ENCODE peak calls at places on chromosomes 16 and 17, in five cellular contexts. W is endothelial cell, G is upper lobe of right lung, Y is pancreas, E is natural killer cell. T is an unnamed sample.
A peak's percentile ranks its signal among the peaks of the same experiment; 100 is the strongest.

GRCh38 chr16:87064731-87065720 is 252.2 kb downstream of the C16orf95 start:
- DNase-seq in W (no peak), G (no peak), Y (no peak), E (no peak), T (no peak)

GRCh38 chr16:69890891-69891282 is 60.2 kb upstream of the CLEC18A start:
- DNase-seq in W (no peak), G (no peak), Y (no peak), E (no peak), T (no peak)

GRCh38 chr17:55294042-55294751 is 29.4 kb downstream of the HLF start:
- DNase-seq in W (no peak), G (no peak), Y (no peak), E (no peak), T (no peak)

GRCh38 chr17:36198831-36199465 is 2.4 kb upstream of the CCL3L1 start:
- DNase-seq in W (no peak), G (no peak), Y (no peak), E (peak; percentile 59), T (peak; percentile 88)

GRCh38 chr17:36213695-36214094 is 2.8 kb downstream of the CCL4L2 start:
- DNase-seq in W (no peak), G (no peak), Y (no peak), E (no peak), T (no peak)

GRCh38 chr16:80684136-80684765 is 120.1 kb downstream of the CDYL2 start:
- DNase-seq in W (no peak), G (no peak), Y (no peak), E (no peak), T (no peak)

GRCh38 chr17:36608794-36609497 is 7.6 kb downstream of the MRM1 start:
- DNase-seq in W (peak; percentile 40), G (no peak), Y (no peak), E (no peak), T (peak; percentile 63)

GRCh38 chr16:14111713-14112538 is 40.8 kb downstream of the MRTFB start:
- DNase-seq in W (no peak), G (no peak), Y (peak; percentile 36), E (no peak), T (no peak)

GRCh38 chr16:19717781-19718623 is at the start of the genes IQCK and KNOP1:
- DNase-seq in W (peak; percentile 88), G (peak; percentile 96), Y (peak; percentile 87), E (peak; percentile 84), T (peak; percentile 79)

GRCh38 chr16:74679983-74680382 is 13.3 kb upstream of the RFWD3 start:
- DNase-seq in W (no peak), G (no peak), Y (no peak), E (no peak), T (no peak)

GRCh38 chr16:26642047-26642664 is 424.6 kb upstream of the C16orf82 start:
- DNase-seq in W (no peak), G (no peak), Y (no peak), E (no peak), T (no peak)

GRCh38 chr17:48961516-48962233 is 6.7 kb downstream of the GIP start:
- DNase-seq in W (no peak), G (no peak), Y (no peak), E (no peak), T (no peak)

GRCh38 chr17:73787721-73788051 is 143.4 kb upstream of the SDK2 start:
- DNase-seq in W (no peak), G (no peak), Y (no peak), E (no peak), T (no peak)

GRCh38 chr17:70767102-70767701 is 597.9 kb downstream of the KCNJ2 start:
- DNase-seq in W (peak; percentile 27), G (no peak), Y (no peak), E (no peak), T (no peak)

GRCh38 chr17:1481736-1482135 is 10.8 kb downstream of the MYO1C start:
- DNase-seq in W (no peak), G (no peak), Y (no peak), E (no peak), T (no peak)

GRCh38 chr16:14098081-14098480 is 27.0 kb downstream of the MRTFB start:
- DNase-seq in W (no peak), G (no peak), Y (no peak), E (no peak), T (no peak)

GRCh38 chr16:67483731-67484525 is 581 bp upstream of the AGRP start:
- DNase-seq in W (no peak), G (no peak), Y (no peak), E (no peak), T (no peak)
- TF ChIP-seq CTCF in W (no peak), G (no peak), Y (no peak), E (no peak), T (no peak)

GRCh38 chr17:50194441-50195195 is 6.8 kb downstream of the COL1A1 start:
- DNase-seq in W (no peak), G (no peak), Y (peak; percentile 19), E (no peak), T (no peak)

GRCh38 chr17:50196826-50197225 is 4.6 kb downstream of the COL1A1 start:
- DNase-seq in W (no peak), G (no peak), Y (no peak), E (no peak), T (no peak)

GRCh38 chr17:50196036-50196435 is 5.4 kb downstream of the COL1A1 start:
- DNase-seq in W (no peak), G (no peak), Y (no peak), E (no peak), T (no peak)

GRCh38 chr17:50192873-50193274 is 8.6 kb downstream of the COL1A1 start:
- DNase-seq in W (no peak), G (no peak), Y (peak; percentile 9), E (no peak), T (no peak)

DNA sequence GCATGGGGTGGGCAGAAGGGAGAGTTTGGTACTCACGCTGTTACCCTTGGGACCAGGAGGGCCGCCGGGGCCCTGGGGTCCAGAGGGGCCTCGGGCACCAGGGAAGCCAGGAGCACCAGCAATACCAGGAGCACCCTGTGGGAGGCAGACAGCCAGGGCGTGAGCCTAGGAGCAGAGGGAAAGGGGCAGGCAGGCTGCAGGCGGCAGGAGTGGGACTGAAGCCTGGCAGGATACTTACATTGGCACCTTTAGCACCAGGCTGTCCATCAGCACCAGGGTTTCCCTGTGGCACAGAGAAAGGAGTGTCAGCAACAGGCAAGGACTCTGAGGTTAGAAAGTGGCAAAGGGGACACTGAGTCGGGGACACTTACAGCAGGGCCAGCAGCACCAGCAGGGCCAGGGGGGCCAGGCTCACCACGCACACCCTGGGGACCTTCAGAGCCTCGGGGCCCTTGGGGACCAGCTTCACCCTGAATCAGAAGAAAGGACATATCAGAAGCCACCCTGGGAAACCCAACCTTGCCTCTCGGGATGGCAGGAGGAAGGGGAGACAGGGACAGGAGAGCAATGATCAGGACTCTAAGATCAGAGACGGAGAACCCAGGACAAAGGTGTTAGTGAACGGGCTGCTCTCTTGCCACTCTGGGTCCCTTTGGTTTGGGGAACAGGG is 6.1 kb downstream of the COL1A1 start:
- DNase-seq in W (no peak), G (no peak), Y (peak; percentile 12), E (no peak), T (no peak)
- TF ChIP-seq CTCF in W (no peak), G (no peak), Y (no peak), E (no peak), T (no peak)

DNA sequence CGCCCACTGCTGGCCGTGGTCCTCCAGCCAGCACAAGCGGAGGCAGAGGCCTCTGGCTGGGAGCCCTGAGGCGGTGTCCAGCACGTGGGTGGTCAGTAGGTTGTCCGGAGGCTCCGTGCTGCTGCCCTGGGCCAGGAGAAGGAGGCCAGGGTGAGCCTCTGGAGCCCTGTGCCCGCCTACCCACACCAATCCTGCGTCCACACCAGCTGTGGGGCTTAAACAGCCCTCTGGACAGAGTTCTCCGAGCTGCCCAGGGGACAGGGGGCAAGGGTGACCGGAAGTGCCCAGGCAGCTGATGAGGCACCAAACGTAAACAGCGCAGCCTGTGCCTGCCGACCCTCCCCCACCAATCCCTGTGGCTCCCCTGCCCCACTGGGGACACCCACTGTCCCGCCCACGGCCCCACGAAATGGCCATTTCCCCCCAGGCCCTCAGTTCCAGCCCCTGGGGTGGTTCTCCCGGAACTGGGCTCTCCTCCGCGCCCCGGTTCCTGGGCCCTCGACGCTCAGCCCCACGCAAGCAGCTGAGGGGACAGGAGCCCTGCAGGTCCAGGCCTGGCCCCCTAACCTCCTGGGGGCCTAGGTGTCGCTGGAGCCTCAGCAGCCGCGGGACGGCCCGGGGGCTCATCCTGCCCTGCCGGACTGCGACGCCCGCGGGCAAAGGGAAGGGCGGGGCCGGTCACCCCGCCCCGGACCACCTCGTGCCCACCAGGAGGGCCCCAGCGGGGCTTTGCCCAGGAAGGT is 27.9 kb upstream of the DBNDD1 start:
- DNase-seq in W (peak; percentile 50), G (peak; percentile 87), Y (peak; percentile 88), E (no peak), T (no peak)
- TF ChIP-seq CTCF in W (no peak), G (no peak), Y (no peak), E (no peak), T (no peak)

GRCh38 chr17:44788139-44788538 is 29.4 kb downstream of the ADAM11 start:
- DNase-seq in W (no peak), G (peak; percentile 21), Y (no peak), E (no peak), T (no peak)
- TF ChIP-seq CTCF in W (no peak), G (no peak), Y (no peak), E (no peak), T (no peak)

GRCh38 chr16:88888057-88888777 is 21.8 kb upstream of the PABPN1L start:
- DNase-seq in W (peak; percentile 19), G (no peak), Y (no peak), E (no peak), T (no peak)

GRCh38 chr16:88886311-88886914 is 20.0 kb upstream of the PABPN1L start:
- DNase-seq in W (no peak), G (no peak), Y (no peak), E (no peak), T (no peak)

GRCh38 chr16:88885693-88886253 is 19.3 kb upstream of the PABPN1L start:
- DNase-seq in W (no peak), G (no peak), Y (no peak), E (no peak), T (no peak)

GRCh38 chr16:88888778-88889387 is 22.4 kb upstream of the PABPN1L start:
- DNase-seq in W (no peak), G (no peak), Y (no peak), E (no peak), T (no peak)

DNA sequence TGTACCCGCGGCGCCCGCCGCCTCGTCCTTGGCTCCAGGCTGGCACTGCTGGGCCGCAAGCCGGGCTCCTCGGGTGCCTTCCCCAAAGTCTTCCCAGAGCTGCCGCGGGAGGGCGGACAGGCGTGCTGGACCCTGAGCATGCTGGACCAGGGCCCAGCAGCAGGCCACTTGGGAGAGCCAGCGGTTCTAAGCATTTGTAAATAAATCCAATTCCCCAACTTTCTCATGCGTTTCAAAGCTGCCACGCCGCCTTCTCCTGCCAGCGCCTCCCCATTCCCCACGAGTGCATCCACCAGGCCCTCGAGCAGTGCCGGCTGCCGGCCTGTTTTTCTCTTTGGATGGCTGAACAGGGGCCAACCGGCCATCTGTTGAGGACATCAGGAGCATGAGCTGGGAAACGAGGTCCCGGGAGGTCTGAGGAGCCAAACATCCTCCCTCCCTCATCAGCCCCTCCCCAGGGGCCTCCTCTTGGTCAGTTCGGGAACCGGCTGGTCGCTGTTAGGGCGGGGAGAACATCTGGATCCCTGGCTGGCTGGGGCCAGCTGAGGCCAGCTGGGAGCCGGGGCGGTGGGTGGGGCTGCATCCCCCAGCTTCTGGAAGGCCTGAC is 20.6 kb upstream of the PABPN1L start:
- DNase-seq in W (no peak), G (peak; percentile 76), Y (no peak), E (no peak), T (no peak)
- TF ChIP-seq CTCF in W (no peak), G (no peak), Y (no peak), E (no peak), T (no peak)